ENCODE peak calls at places on chromosome 7, in seven cellular contexts. Q is body of pancreas, R is lower lobe of right lung, P is suprapubic skin, I is bronchial epithelial cell, L is transverse colon, T is AG04450. Z is an unnamed sample.

GRCh38 chr7:24819916-24820689 is 62.8 kb upstream of the GSDME start:
- DNase-seq in Q (peak), R (peak), P (peak), I (peak), L (peak), T (peak), Z (no peak)

GRCh38 chr7:148882668-148883232 is 1.3 kb downstream of the EZH2 start:
- DNase-seq in Q (peak), R (no peak), P (no peak), I (peak), L (no peak), T (no peak), Z (no peak)

GRCh38 chr7:149635561-149636329 is 137.6 kb downstream of the ZNF467 start:
- DNase-seq in Q (no peak), R (no peak), P (no peak), I (peak), L (no peak), T (no peak), Z (peak)

GRCh38 chr7:79709574-79710409 is 256.3 kb upstream of the MAGI2 start:
- DNase-seq in Q (no peak), R (no peak), P (no peak), I (peak), L (peak), T (no peak), Z (no peak)

GRCh38 chr7:15720849-15721471 is 34.5 kb upstream of the MEOX2 start:
- DNase-seq in Q (peak), R (no peak), P (no peak), I (peak), L (peak), T (peak), Z (no peak)

GRCh38 chr7:9507281-9507680 is 1073.9 kb downstream of the NXPH1 start:
- DNase-seq in Q (peak), R (no peak), P (no peak), I (no peak), L (no peak), T (no peak), Z (no peak)

GRCh38 chr7:35725280-35725680 is 30.3 kb upstream of the HERPUD2 start:
- DNase-seq in Q (peak), R (no peak), P (no peak), I (no peak), L (peak), T (no peak), Z (no peak)

GRCh38 chr7:135160858-135161653 is 9.5 kb downstream of the CYREN start:
- DNase-seq in Q (no peak), R (no peak), P (no peak), I (no peak), L (no peak), T (no peak), Z (no peak)

GRCh38 chr7:142483659-142484317 is 225.9 kb upstream of the PRSS58 start:
- DNase-seq in Q (no peak), R (no peak), P (no peak), I (no peak), L (no peak), T (no peak), Z (no peak)

GRCh38 chr7:117401293-117402002 is 25.8 kb downstream of the ASZ1 start:
- DNase-seq in Q (no peak), R (no peak), P (no peak), I (peak), L (no peak), T (no peak), Z (no peak)

GRCh38 chr7:17121671-17122070 is 176.8 kb upstream of the AHR start:
- DNase-seq in Q (no peak), R (no peak), P (no peak), I (no peak), L (no peak), T (no peak), Z (no peak)

GRCh38 chr7:116277070-116277469 is 66.7 kb downstream of the TES start:
- DNase-seq in Q (no peak), R (no peak), P (no peak), I (no peak), L (no peak), T (no peak), Z (no peak)

GRCh38 chr7:128708824-128709223 is 30.3 kb upstream of the CALU start:
- DNase-seq in Q (no peak), R (no peak), P (no peak), I (no peak), L (no peak), T (no peak), Z (no peak)

GRCh38 chr7:84337386-84337785 is 142.8 kb upstream of the SEMA3A start:
- DNase-seq in Q (no peak), R (no peak), P (no peak), I (peak), L (no peak), T (peak), Z (no peak)

GRCh38 chr7:117186218-117186617 is 136.6 kb downstream of the WNT2 start:
- DNase-seq in Q (no peak), R (no peak), P (no peak), I (no peak), L (no peak), T (no peak), Z (no peak)

GRCh38 chr7:2110586-2111396 is 122.0 kb downstream of the MAD1L1 start:
- DNase-seq in Q (no peak), R (no peak), P (no peak), I (no peak), L (no peak), T (no peak), Z (no peak)

GRCh38 chr7:147829021-147829420 is 761.5 kb upstream of the C7orf33 start:
- DNase-seq in Q (no peak), R (no peak), P (no peak), I (no peak), L (no peak), T (no peak), Z (no peak)

GRCh38 chr7:104661575-104661974 is 333.2 kb downstream of the LHFPL3 start:
- DNase-seq in Q (no peak), R (no peak), P (no peak), I (no peak), L (no peak), T (no peak), Z (no peak)

GRCh38 chr7:143126146-143126545 is 5.7 kb upstream of the PIP start:
- DNase-seq in Q (no peak), R (no peak), P (no peak), I (peak), L (no peak), T (no peak), Z (no peak)

GRCh38 chr7:112572669-112573301 is 92.0 kb downstream of the LSMEM1 start:
- DNase-seq in Q (peak), R (no peak), P (no peak), I (peak), L (peak), T (no peak), Z (no peak)

GRCh38 chr7:45092100-45092930 is 3.5 kb upstream of the NACAD start:
- DNase-seq in Q (no peak), R (no peak), P (no peak), I (peak), L (no peak), T (no peak), Z (no peak)

GRCh38 chr7:2670171-2670570 is 17.8 kb upstream of the AMZ1 start:
- DNase-seq in Q (no peak), R (no peak), P (no peak), I (no peak), L (no peak), T (no peak), Z (no peak)

GRCh38 chr7:65746398-65746669 is 126.5 kb upstream of the VKORC1L1 start:
- DNase-seq in Q (peak), R (no peak), P (no peak), I (peak), L (no peak), T (no peak), Z (no peak)

GRCh38 chr7:34849163-34849960 is 187.9 kb downstream of the DPY19L1 start:
- DNase-seq in Q (no peak), R (no peak), P (no peak), I (peak), L (no peak), T (no peak), Z (no peak)

GRCh38 chr7:132577206-132578049 is 1.2 kb upstream of the PLXNA4 start:
- DNase-seq in Q (peak), R (no peak), P (no peak), I (no peak), L (peak), T (no peak), Z (peak)

GRCh38 chr7:132939495-132939894 is 142.4 kb downstream of the CHCHD3 start:
- DNase-seq in Q (no peak), R (no peak), P (no peak), I (no peak), L (no peak), T (no peak), Z (no peak)

GRCh38 chr7:69656890-69657289 is 58.6 kb downstream of the AUTS2 start:
- DNase-seq in Q (peak), R (no peak), P (peak), I (no peak), L (no peak), T (no peak), Z (no peak)

GRCh38 chr7:105675873-105676484 is 94.7 kb upstream of the EFCAB10 start:
- DNase-seq in Q (peak), R (peak), P (no peak), I (no peak), L (peak), T (no peak), Z (no peak)

GRCh38 chr7:149799397-149800168 is 26.2 kb upstream of the ZNF467 start:
- DNase-seq in Q (peak), R (no peak), P (no peak), I (no peak), L (peak), T (no peak), Z (no peak)

GRCh38 chr7:108062250-108063014 is 59.5 kb upstream of the LAMB1 start:
- DNase-seq in Q (no peak), R (no peak), P (no peak), I (peak), L (no peak), T (no peak), Z (no peak)

GRCh38 chr7:150999497-151000225 is 8.8 kb downstream of the NOS3 start:
- DNase-seq in Q (no peak), R (no peak), P (no peak), I (no peak), L (no peak), T (no peak), Z (no peak)

GRCh38 chr7:151849879-151850260 is 27.0 kb downstream of the PRKAG2 start:
- DNase-seq in Q (no peak), R (peak), P (no peak), I (no peak), L (no peak), T (no peak), Z (no peak)

GRCh38 chr7:137157256-137157655 is 186.3 kb downstream of the PTN start:
- DNase-seq in Q (no peak), R (no peak), P (no peak), I (no peak), L (no peak), T (no peak), Z (no peak)

GRCh38 chr7:123275036-123275753 is 75.4 kb upstream of the SLC13A1 start:
- DNase-seq in Q (no peak), R (no peak), P (no peak), I (no peak), L (no peak), T (no peak), Z (no peak)

GRCh38 chr7:152025077-152025936 is at the start of gene GALNT11:
- DNase-seq in Q (peak), R (peak), P (peak), I (peak), L (peak), T (peak), Z (peak)

GRCh38 chr7:155521007-155521742 is 25.2 kb downstream of the CNPY1 start:
- DNase-seq in Q (no peak), R (no peak), P (peak), I (no peak), L (no peak), T (no peak), Z (no peak)

GRCh38 chr7:96995406-96996110 is 9.8 kb upstream of the DLX6 start:
- DNase-seq in Q (no peak), R (no peak), P (no peak), I (no peak), L (no peak), T (no peak), Z (no peak)

GRCh38 chr7:74275401-74275881 is 13.8 kb upstream of the CLIP2 start:
- DNase-seq in Q (peak), R (no peak), P (no peak), I (no peak), L (no peak), T (no peak), Z (no peak)
- TF ChIP-seq CTCF in Q (peak), R (peak), P (no peak), I (peak), L (peak), T (peak), Z (peak)

GRCh38 chr7:23531794-23532489 is at the start of gene TRA2A:
- DNase-seq in Q (peak), R (peak), P (peak), I (peak), L (peak), T (peak), Z (peak)
- TF ChIP-seq CTCF in Q (no peak), R (no peak), P (no peak), I (no peak), L (no peak), T (no peak), Z (no peak)

DNA sequence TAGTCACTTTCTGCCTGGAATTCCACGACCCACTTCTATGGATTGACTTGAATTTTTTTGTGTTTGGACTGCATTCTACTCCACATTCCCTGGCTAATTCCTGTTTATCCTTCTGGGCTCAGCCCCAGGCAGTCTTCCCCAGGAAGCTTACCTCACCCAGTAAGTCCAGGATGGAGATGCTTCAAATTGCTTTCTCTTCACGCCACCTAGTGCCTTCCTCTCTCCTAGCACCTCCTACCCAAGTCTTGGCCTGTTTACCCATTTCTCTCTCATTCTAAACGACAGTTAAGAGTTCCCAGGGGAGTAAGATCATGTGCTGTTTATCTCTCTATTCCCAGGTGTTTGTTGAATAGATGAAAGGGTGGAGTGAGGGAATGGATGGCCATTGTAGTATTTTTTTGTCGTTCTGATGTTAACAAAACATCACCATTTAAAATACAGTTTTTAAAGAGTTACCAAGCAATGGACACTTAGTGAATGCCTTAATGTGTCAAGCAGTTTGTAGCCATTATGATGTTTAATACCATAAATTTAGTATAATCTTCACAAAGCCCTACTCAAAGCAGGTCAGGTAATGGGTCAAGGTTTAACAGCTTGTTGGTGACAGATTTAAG is 45.5 kb upstream of the TARP start:
- DNase-seq in Q (peak), R (no peak), P (no peak), I (peak), L (peak), T (peak), Z (no peak)
- TF ChIP-seq CTCF in Q (peak), R (peak), P (no peak), I (peak), L (peak), T (peak), Z (peak)

DNA sequence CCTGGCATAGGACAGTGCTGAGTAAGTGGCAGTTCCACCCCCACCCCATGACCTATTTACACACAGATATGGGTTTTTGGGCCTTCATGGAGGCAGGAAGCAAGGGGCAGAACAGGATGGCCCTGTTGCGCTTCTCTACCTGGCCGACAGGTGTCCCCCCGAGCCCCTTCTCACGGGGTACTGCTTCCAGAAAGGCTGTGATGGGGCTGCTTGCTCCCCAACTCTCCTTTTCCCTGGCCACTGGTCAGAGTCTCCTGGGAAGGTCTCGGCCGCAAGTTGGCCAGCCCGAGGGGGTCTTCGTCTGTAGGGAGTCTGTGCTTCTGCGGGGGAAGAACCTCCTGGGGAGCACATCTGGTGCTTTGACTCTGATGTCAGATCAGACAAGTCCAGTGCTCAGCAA is 139.8 kb upstream of the TNS3 start:
- DNase-seq in Q (no peak), R (no peak), P (peak), I (no peak), L (no peak), T (no peak), Z (peak)
- TF ChIP-seq CTCF in Q (no peak), R (no peak), P (no peak), I (peak), L (no peak), T (no peak), Z (no peak)

DNA sequence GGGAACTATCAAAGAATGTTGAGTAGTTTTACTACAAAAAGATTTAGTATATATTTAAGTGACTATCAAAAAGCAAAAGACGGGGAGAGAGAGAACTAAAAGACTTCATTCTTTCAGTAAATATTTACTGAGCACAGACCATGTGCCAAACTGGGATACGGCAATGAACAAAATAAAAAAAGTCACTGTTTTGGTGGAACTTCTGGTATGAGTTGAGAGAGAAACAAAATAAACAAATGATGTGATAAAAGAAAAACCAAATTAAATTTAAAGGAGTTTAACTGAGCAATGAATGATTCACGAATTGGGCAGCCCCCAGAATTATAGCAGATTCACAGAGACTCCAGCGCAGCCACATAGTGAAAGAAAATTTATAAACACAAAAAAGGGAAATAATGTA is 17.8 kb upstream of the AKAP9 start:
- DNase-seq in Q (no peak), R (no peak), P (no peak), I (no peak), L (no peak), T (no peak), Z (no peak)
- TF ChIP-seq CTCF in Q (no peak), R (no peak), P (no peak), I (no peak), L (no peak), T (no peak), Z (no peak)

GRCh38 chr7:51009716-51010496 is 227.2 kb upstream of the GRB10 start:
- DNase-seq in Q (peak), R (no peak), P (no peak), I (peak), L (no peak), T (no peak), Z (no peak)

GRCh38 chr7:51010534-51010933 is 227.8 kb upstream of the GRB10 start:
- DNase-seq in Q (no peak), R (no peak), P (no peak), I (no peak), L (no peak), T (no peak), Z (no peak)

GRCh38 chr7:51007708-51008505 is 225.2 kb upstream of the GRB10 start:
- DNase-seq in Q (no peak), R (no peak), P (no peak), I (no peak), L (no peak), T (no peak), Z (no peak)

GRCh38 chr7:51005074-51005473 is 222.4 kb upstream of the GRB10 start:
- DNase-seq in Q (no peak), R (no peak), P (no peak), I (no peak), L (no peak), T (no peak), Z (no peak)

DNA sequence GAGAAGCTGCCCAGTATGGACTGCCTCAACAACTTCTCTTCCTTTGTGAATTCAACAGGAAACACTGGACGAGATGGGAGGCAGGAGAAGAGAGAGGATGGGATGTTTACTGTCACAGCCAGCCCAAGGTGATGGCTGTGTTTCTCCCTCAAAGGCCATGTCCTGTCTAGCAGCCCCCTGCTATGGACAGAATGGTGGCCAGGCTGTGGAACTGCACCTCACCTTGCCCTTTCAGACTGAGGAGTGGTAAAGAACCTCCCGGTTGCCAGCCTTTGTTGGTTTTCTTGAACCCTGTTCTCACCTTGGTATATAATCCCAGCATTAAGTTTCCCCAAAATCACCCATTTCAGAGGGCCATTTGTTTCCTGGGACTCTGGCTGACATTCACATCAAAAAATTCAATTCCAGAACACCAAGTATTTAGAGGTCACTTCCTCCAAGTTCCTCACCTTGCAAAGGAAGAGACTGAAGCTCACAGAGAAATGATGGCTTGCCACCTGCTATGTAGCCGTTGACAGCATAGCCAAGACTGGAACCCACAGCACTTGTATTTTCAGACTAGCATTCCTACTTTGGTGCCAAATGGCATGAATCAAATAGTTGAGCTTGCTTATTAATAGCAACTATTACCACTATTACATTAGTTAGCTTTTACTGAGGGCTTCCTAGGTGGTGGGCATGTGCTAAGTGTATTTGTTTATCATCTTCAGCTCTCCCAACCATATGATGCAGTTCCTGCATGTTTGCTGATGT is 224.0 kb upstream of the GRB10 start:
- DNase-seq in Q (no peak), R (no peak), P (no peak), I (no peak), L (no peak), T (no peak), Z (no peak)
- TF ChIP-seq CTCF in Q (no peak), R (no peak), P (no peak), I (no peak), L (no peak), T (no peak), Z (peak)

GRCh38 chr7:22645418-22646181 is 81.4 kb upstream of the IL6 start:
- DNase-seq in Q (no peak), R (no peak), P (no peak), I (no peak), L (no peak), T (no peak), Z (no peak)
- TF ChIP-seq CTCF in Q (no peak), R (no peak), P (no peak), I (no peak), L (no peak), T (no peak), Z (no peak)

GRCh38 chr7:1022801-1023465 is 21.4 kb upstream of the GPR146 start:
- DNase-seq in Q (no peak), R (no peak), P (no peak), I (no peak), L (peak), T (no peak), Z (no peak)
- TF ChIP-seq CTCF in Q (no peak), R (no peak), P (no peak), I (no peak), L (no peak), T (no peak), Z (no peak)

GRCh38 chr7:121336579-121336978 is 7.8 kb downstream of the WNT16 start:
- DNase-seq in Q (no peak), R (no peak), P (no peak), I (no peak), L (no peak), T (no peak), Z (no peak)

GRCh38 chr7:121334875-121335648 is 6.3 kb downstream of the WNT16 start:
- DNase-seq in Q (no peak), R (no peak), P (no peak), I (no peak), L (no peak), T (peak), Z (no peak)

GRCh38 chr7:121334376-121334775 is 5.6 kb downstream of the WNT16 start:
- DNase-seq in Q (no peak), R (no peak), P (no peak), I (no peak), L (no peak), T (no peak), Z (no peak)

GRCh38 chr7:121339082-121339481 is 10.3 kb downstream of the WNT16 start:
- DNase-seq in Q (no peak), R (no peak), P (no peak), I (no peak), L (no peak), T (no peak), Z (no peak)

GRCh38 chr7:121337398-121337797 is 8.6 kb downstream of the WNT16 start:
- DNase-seq in Q (no peak), R (no peak), P (no peak), I (peak), L (no peak), T (no peak), Z (no peak)
- TF ChIP-seq CTCF in Q (peak), R (no peak), P (no peak), I (peak), L (no peak), T (no peak), Z (no peak)